ENCODE peak calls at places on chromosomes 1 and 21, in six cellular contexts. J is adrenal gland, S is WERI-Rb-1, V is AG04450, D is MM.1S, Z is ovary. Y is an unnamed sample.

GRCh38 chr1:193019442-193020026 is 39.6 kb downstream of the UCHL5 start:
- DNase-seq in V (peak), D (peak), J (no peak), Z (no peak), S (no peak), Y (peak)

GRCh38 chr1:21659099-21659923 is 9.8 kb downstream of the RAP1GAP start:
- DNase-seq in S (peak), D (peak), Z (peak), J (peak), V (no peak), Y (peak)

GRCh38 chr21:42393443-42393950 is 2.4 kb downstream of the TMPRSS3 start:
- DNase-seq in V (no peak), Z (no peak), J (no peak), S (no peak), D (no peak), Y (no peak)

GRCh38 chr21:38295997-38296764 is 39.4 kb downstream of the KCNJ15 start:
- DNase-seq in J (peak), V (no peak), S (no peak), D (no peak), Z (no peak), Y (no peak)

GRCh38 chr1:89974701-89975470 is 20.0 kb upstream of the ZNF326 start:
- DNase-seq in J (peak), S (no peak), Z (peak), V (peak), D (no peak), Y (no peak)

GRCh38 chr1:157142245-157142644 is 4.0 kb upstream of the ETV3 start:
- DNase-seq in V (no peak), Z (no peak), D (no peak), S (no peak), J (no peak), Y (no peak)

GRCh38 chr1:46577671-46578070 is 26.2 kb upstream of the KNCN start:
- DNase-seq in D (no peak), S (peak), J (no peak), V (no peak), Z (no peak), Y (no peak)

GRCh38 chr1:149993764-149994163 is 16.8 kb downstream of the OTUD7B start:
- DNase-seq in S (no peak), J (no peak), Z (no peak), D (no peak), V (no peak), Y (no peak)

GRCh38 chr1:109556563-109556962 is 8.1 kb downstream of the GNAI3 start:
- DNase-seq in J (no peak), D (no peak), V (no peak), Z (no peak), S (no peak), Y (no peak)

GRCh38 chr21:26844258-26845065 is 747 bp downstream of the ADAMTS1 start:
- DNase-seq in S (no peak), J (peak), V (no peak), D (peak), Z (peak), Y (no peak)

GRCh38 chr21:31880816-31881215 is 8.0 kb downstream of the HUNK start:
- DNase-seq in Z (no peak), V (no peak), S (no peak), D (no peak), J (no peak), Y (no peak)

GRCh38 chr21:33268736-33269441 is 2.7 kb downstream of the IL10RB start:
- DNase-seq in D (peak), J (no peak), Z (no peak), S (no peak), V (no peak), Y (peak)

GRCh38 chr1:107681001-107681479 is 283.9 kb downstream of the VAV3 start:
- DNase-seq in S (no peak), D (no peak), V (no peak), Z (no peak), J (no peak), Y (no peak)

GRCh38 chr1:183760661-183761060 is 44.3 kb upstream of the RGL1 start:
- DNase-seq in Z (no peak), D (no peak), J (no peak), V (no peak), S (no peak), Y (no peak)

GRCh38 chr1:37471345-37472231 is 2.8 kb upstream of the ZC3H12A start:
- DNase-seq in J (peak), V (peak), Z (peak), D (no peak), S (no peak), Y (no peak)

GRCh38 chr1:40774266-40774998 is 9.2 kb upstream of the KCNQ4 start:
- DNase-seq in J (no peak), V (no peak), D (peak), S (peak), Z (peak), Y (peak)

GRCh38 chr1:192516776-192517297 is 58.7 kb upstream of the RGS1 start:
- DNase-seq in Z (no peak), D (peak), S (no peak), J (peak), V (no peak), Y (peak)

GRCh38 chr1:15062479-15063099 is 91.0 kb upstream of the TMEM51 start:
- DNase-seq in Z (no peak), S (no peak), D (peak), J (no peak), V (no peak), Y (no peak)

GRCh38 chr1:154497026-154497806 is 4.8 kb upstream of the TDRD10 start:
- DNase-seq in V (no peak), Z (no peak), D (peak), S (no peak), J (peak), Y (no peak)

GRCh38 chr1:58572691-58573090 is 4.4 kb downstream of the TACSTD2 start:
- DNase-seq in D (no peak), Z (no peak), J (no peak), S (no peak), V (no peak), Y (no peak)

GRCh38 chr21:43864806-43865470 is at the start of gene AGPAT3:
- DNase-seq in D (peak), Z (no peak), V (no peak), S (no peak), J (no peak), Y (peak)

GRCh38 chr1:22729921-22730320 is 19.3 kb downstream of the EPHB2 start:
- DNase-seq in Z (no peak), V (no peak), S (peak), D (no peak), J (no peak), Y (no peak)

GRCh38 chr21:24023936-24024335 is 1583.3 kb downstream of the MRPL39 start:
- DNase-seq in Z (no peak), V (no peak), S (no peak), J (no peak), D (no peak), Y (no peak)

GRCh38 chr21:38388219-38388618 is 110.1 kb downstream of the ERG start:
- DNase-seq in J (no peak), Z (no peak), S (no peak), D (no peak), V (no peak), Y (no peak)

GRCh38 chr1:222370911-222371717 is 176.8 kb downstream of the HHIPL2 start:
- DNase-seq in Z (no peak), V (peak), J (no peak), D (no peak), S (no peak), Y (no peak)

GRCh38 chr1:116825735-116826438 is 71.7 kb downstream of the CD2 start:
- DNase-seq in D (no peak), J (no peak), Z (no peak), S (peak), V (no peak), Y (no peak)

GRCh38 chr1:121516279-121516967 is 331.6 kb downstream of the SRGAP2C start:
- DNase-seq in D (peak), V (no peak), S (no peak), J (peak), Z (no peak), Y (peak)

GRCh38 chr1:205004296-205004813 is 38.7 kb upstream of the CNTN2 start:
- DNase-seq in V (no peak), S (no peak), Z (no peak), J (no peak), D (no peak), Y (no peak)

GRCh38 chr1:110606784-110607662 is 865 bp upstream of the KCNA2 start:
- DNase-seq in S (peak), V (no peak), Z (no peak), D (no peak), J (no peak), Y (no peak)

GRCh38 chr21:32386195-32386870 is 6.5 kb downstream of the URB1 start:
- DNase-seq in Z (no peak), S (no peak), D (no peak), V (no peak), J (peak), Y (no peak)

DNA sequence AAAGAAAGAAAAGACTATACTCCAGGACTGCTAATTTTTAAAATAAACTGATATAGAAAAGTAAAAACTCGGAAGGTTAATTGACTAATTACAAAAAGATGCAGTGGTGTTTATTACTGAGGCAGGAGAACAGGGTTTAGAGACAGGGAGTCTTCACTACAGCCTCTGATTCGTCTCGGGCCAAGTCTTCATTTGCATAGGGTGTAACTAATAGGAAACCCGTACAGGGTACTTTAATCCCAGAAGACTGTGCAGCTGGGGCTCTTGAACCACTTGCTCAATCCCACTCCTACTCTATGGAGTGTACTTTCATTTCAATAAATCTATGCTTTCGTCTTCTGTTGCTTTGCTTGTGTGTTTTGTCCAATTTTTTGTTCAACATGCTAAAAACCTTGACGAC is 8.2 kb downstream of the SDHB start:
- DNase-seq in Z (no peak), D (peak), J (no peak), S (peak), V (no peak), Y (no peak)
- H3K4me3 ChIP-seq in Z (peak), D (peak), J (no peak), S (peak), V (no peak), Y (no peak)

GRCh38 chr1:244068563-244068962 is 17.5 kb downstream of the ZBTB18 start:
- DNase-seq in D (no peak), J (no peak), S (no peak), V (no peak), Z (no peak), Y (no peak)

GRCh38 chr1:244065960-244066388 is 14.9 kb downstream of the ZBTB18 start:
- DNase-seq in V (peak), S (no peak), J (no peak), D (no peak), Z (no peak), Y (no peak)

GRCh38 chr1:244065063-244065788 is 14.1 kb downstream of the ZBTB18 start:
- DNase-seq in Z (no peak), J (no peak), V (no peak), D (no peak), S (peak), Y (no peak)

GRCh38 chr1:244067893-244068292 is 16.8 kb downstream of the ZBTB18 start:
- DNase-seq in J (peak), D (no peak), S (no peak), V (no peak), Z (no peak), Y (no peak)

DNA sequence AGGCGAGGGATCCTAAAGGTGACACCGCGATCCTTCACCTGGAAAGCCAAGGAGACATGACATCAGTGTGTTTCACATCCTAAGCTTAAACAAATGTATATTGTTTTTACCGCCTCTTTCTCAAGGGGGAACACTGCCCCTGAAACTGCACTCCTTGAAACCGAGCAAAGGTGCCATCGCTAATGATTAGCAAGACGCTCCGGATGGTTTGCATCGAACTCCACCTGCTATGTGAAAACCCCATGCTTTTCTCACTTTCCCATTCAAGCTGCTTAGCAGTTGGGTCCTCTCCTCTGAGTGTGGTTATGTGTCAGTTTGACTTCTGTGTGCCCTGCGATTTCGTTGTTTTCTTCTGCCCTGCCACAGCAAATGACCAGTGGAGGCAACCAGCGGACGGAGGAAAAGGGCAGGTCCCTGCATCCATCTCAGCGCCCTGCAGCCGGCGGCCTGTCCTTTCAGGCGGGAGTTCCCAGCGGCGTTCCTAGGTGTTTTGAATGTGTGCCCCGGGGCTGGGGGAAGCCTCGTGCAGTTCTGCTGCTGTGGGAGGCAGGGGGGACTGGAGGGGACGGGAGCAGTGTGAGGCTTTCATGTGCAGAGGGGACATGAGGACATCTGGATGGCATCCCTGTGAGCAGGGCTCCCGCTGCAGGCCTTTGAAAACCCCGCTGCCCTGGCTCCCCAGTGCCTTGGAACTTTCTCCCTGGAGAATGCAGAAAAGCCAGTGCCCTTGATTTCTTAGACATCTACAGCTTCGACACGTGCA is 16.1 kb downstream of the ZBTB18 start:
- DNase-seq in V (no peak), Z (no peak), J (no peak), S (no peak), D (no peak), Y (no peak)
- H3K27ac ChIP-seq in V (peak), Z (no peak), J (no peak), S (no peak), D (no peak), Y (no peak)

GRCh38 chr1:31241321-31241720 is 1.6 kb upstream of the NKAIN1 start:
- DNase-seq in V (no peak), Z (no peak), J (no peak), D (no peak), S (no peak), Y (peak)

GRCh38 chr1:31238986-31239613 is 587 bp downstream of the NKAIN1 start:
- DNase-seq in D (no peak), J (no peak), S (peak), V (no peak), Z (no peak), Y (peak)

GRCh38 chr1:31243451-31244286 is 4.0 kb upstream of the NKAIN1 start:
- DNase-seq in Z (no peak), J (peak), D (no peak), V (no peak), S (no peak), Y (no peak)

GRCh38 chr1:31238612-31238985 is 1.1 kb downstream of the NKAIN1 start:
- DNase-seq in J (no peak), S (no peak), D (no peak), Z (no peak), V (no peak), Y (no peak)

DNA sequence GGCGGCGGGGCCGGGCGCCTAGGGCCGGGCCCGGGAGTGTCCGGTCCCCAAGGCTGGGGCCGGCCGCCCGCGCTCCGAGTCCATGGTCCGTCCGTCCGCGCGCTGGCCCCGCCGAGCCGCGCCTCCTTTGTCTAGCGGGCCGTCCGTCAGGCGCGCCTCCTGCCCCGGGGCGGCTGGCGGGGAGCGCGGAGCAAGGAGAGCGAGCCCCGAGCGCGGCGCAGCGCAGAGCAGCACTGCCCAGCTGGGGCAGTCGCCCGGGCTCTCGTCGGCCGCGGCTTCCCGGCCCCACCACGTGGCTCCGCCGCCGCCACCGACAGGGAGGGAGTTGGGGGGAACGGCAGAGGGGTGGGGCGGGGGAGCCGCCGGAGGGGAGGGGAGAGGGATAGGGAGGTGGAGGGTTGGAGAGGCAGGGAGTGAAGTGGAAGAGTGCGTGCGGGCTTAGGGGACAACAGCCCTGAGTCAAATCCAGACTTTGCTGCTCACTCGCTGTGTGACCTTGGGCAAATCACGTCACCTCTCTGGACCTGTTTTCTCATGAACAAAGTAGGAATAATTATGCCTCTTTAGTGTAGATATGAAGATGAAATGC is at the start of gene NKAIN1:
- DNase-seq in V (no peak), S (peak), J (peak), D (no peak), Z (no peak), Y (no peak)
- H3K4me3 ChIP-seq in V (peak), S (peak), J (no peak), D (no peak), Z (no peak), Y (no peak)

GRCh38 chr1:20626098-20626427 is 7.2 kb upstream of the PINK1 start:
- DNase-seq in Z (no peak), J (no peak), S (no peak), D (no peak), V (no peak), Y (no peak)
- H3K27ac ChIP-seq in Z (no peak), J (no peak), S (no peak), D (no peak), V (no peak), Y (no peak)

GRCh38 chr1:94234615-94235014 is 2.8 kb downstream of the ARHGAP29 start:
- DNase-seq in D (no peak), J (no peak), S (no peak), V (no peak), Z (no peak), Y (no peak)
- H3K4me3 ChIP-seq in D (no peak), J (no peak), S (no peak), V (no peak), Z (no peak), Y (no peak)

GRCh38 chr1:39061951-39062350 is 35.8 kb downstream of the NDUFS5 start:
- DNase-seq in J (no peak), S (no peak), Z (no peak), D (no peak), V (no peak), Y (no peak)
- H3K27ac ChIP-seq in J (no peak), S (no peak), Z (no peak), D (no peak), V (no peak), Y (no peak)

GRCh38 chr1:247077768-247078314 is 770 bp downstream of the ZNF670 start:
- DNase-seq in Z (no peak), J (no peak), S (no peak), D (no peak), V (no peak), Y (no peak)

GRCh38 chr1:247077234-247077633 is 1.4 kb downstream of the ZNF670 start:
- DNase-seq in V (no peak), J (no peak), S (no peak), Z (no peak), D (no peak), Y (no peak)

GRCh38 chr1:247078315-247079140 is at the start of gene ZNF670:
- DNase-seq in S (peak), Z (peak), V (peak), D (peak), J (peak), Y (peak)

GRCh38 chr1:247084771-247085170 is 6.2 kb upstream of the ZNF670 start:
- DNase-seq in D (no peak), S (no peak), J (no peak), V (no peak), Z (no peak), Y (no peak)

GRCh38 chr1:247079141-247079874 is 697 bp upstream of the ZNF670 start:
- DNase-seq in V (no peak), Z (no peak), D (no peak), J (no peak), S (no peak), Y (no peak)
- H3K4me3 ChIP-seq in V (peak), Z (peak), D (peak), J (no peak), S (peak), Y (peak)

DNA sequence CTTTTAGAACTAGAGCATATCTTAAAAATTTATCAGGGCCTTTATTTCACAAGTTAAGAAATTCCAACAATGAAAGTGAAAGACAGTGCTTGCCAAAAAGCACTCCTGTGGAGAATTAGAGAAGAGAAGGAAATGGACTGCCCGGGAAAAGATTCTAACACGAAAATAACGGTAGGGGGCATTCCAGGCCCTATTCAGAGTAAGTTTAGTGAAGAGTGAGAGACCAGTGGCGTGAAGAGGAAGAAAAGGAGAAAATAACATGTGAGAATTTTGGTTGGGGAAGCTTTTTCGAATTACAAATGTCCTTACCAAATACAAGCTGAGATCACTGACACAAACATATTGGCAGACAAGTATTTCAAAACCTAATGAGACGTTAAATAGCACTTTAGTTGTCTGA is 38.4 kb upstream of the RBM34 start:
- DNase-seq in J (no peak), Z (no peak), S (no peak), D (no peak), V (no peak), Y (no peak)
- H3K27ac ChIP-seq in J (no peak), Z (no peak), S (no peak), D (no peak), V (no peak), Y (no peak)

Y was measured in CD4-positive, CD25-positive, alpha-beta regulatory T cell.